ENCODE peak calls at places on chromosome 6, in six cellular contexts. One of them, this sample, is unnamed.

GRCh38 chr6:102114402-102114801 is 720.9 kb downstream of the GRIK2 start:
- DNase-seq in K562: no peak
- DNase-seq in GM12878: no peak
- DNase-seq in HepG2: peak; percentile 20
- DNase-seq in H1: no peak
- DNase-seq in SK-N-SH: no peak
- DNase-seq in this sample: no peak

GRCh38 chr6:50831216-50831615 is 12.5 kb downstream of the TFAP2B start:
- DNase-seq in K562: no peak
- DNase-seq in GM12878: no peak
- DNase-seq in HepG2: no peak
- DNase-seq in H1: no peak
- DNase-seq in SK-N-SH: no peak
- DNase-seq in this sample: no peak

GRCh38 chr6:166206066-166206465 is 38.4 kb upstream of the TBXT start:
- DNase-seq in K562: no peak
- DNase-seq in GM12878: no peak
- DNase-seq in HepG2: no peak
- DNase-seq in H1: no peak
- DNase-seq in SK-N-SH: no peak
- DNase-seq in this sample: no peak

GRCh38 chr6:40629463-40629862 is 42.3 kb upstream of the LRFN2 start:
- DNase-seq in K562: no peak
- DNase-seq in GM12878: no peak
- DNase-seq in HepG2: no peak
- DNase-seq in H1: no peak
- DNase-seq in SK-N-SH: no peak
- DNase-seq in this sample: no peak

GRCh38 chr6:81788748-81789147 is 36.3 kb upstream of the TENT5A start:
- DNase-seq in K562: no peak
- DNase-seq in GM12878: no peak
- DNase-seq in HepG2: peak; percentile 36
- DNase-seq in H1: no peak
- DNase-seq in SK-N-SH: no peak
- DNase-seq in this sample: no peak

GRCh38 chr6:20464041-20464440 is 62.4 kb downstream of the E2F3 start:
- DNase-seq in K562: no peak
- DNase-seq in GM12878: no peak
- DNase-seq in HepG2: no peak
- DNase-seq in H1: no peak
- DNase-seq in SK-N-SH: no peak
- DNase-seq in this sample: no peak

GRCh38 chr6:157494132-157494705 is 113.2 kb downstream of the ZDHHC14 start:
- DNase-seq in K562: no peak
- DNase-seq in GM12878: no peak
- DNase-seq in HepG2: no peak
- DNase-seq in H1: no peak
- DNase-seq in SK-N-SH: no peak
- DNase-seq in this sample: no peak

GRCh38 chr6:160060920-160061447 is 60.6 kb upstream of the SLC22A1 start:
- DNase-seq in K562: no peak
- DNase-seq in GM12878: no peak
- DNase-seq in HepG2: no peak
- DNase-seq in H1: no peak
- DNase-seq in SK-N-SH: no peak
- DNase-seq in this sample: no peak

GRCh38 chr6:56772737-56773184 is 130.1 kb upstream of the DST start:
- DNase-seq in K562: no peak
- DNase-seq in GM12878: no peak
- DNase-seq in HepG2: no peak
- DNase-seq in H1: no peak
- DNase-seq in SK-N-SH: no peak
- DNase-seq in this sample: no peak

GRCh38 chr6:116412270-116412669 is 41.5 kb downstream of the DSE start:
- DNase-seq in K562: no peak
- DNase-seq in GM12878: no peak
- DNase-seq in HepG2: no peak
- DNase-seq in H1: no peak
- DNase-seq in SK-N-SH: no peak
- DNase-seq in this sample: no peak

GRCh38 chr6:140393665-140394064 is 1019.2 kb upstream of the CITED2 start:
- DNase-seq in K562: no peak
- DNase-seq in GM12878: no peak
- DNase-seq in HepG2: no peak
- DNase-seq in H1: no peak
- DNase-seq in SK-N-SH: no peak
- DNase-seq in this sample: no peak

GRCh38 chr6:10730254-10730653 is 7.4 kb downstream of the TMEM14C start:
- DNase-seq in K562: no peak
- DNase-seq in GM12878: no peak
- DNase-seq in HepG2: no peak
- DNase-seq in H1: peak; percentile 14
- DNase-seq in SK-N-SH: no peak
- DNase-seq in this sample: peak; percentile 85

GRCh38 chr6:12572884-12573824 is 143.4 kb upstream of the PHACTR1 start:
- DNase-seq in K562: no peak
- DNase-seq in GM12878: no peak
- DNase-seq in HepG2: no peak
- DNase-seq in H1: no peak
- DNase-seq in SK-N-SH: no peak
- DNase-seq in this sample: no peak

GRCh38 chr6:54244430-54244829 is 63.8 kb upstream of the TINAG start:
- DNase-seq in K562: no peak
- DNase-seq in GM12878: no peak
- DNase-seq in HepG2: peak; percentile 18
- DNase-seq in H1: no peak
- DNase-seq in SK-N-SH: peak; percentile 3
- DNase-seq in this sample: no peak

GRCh38 chr6:125206389-125206788 is 52.8 kb downstream of the TPD52L1 start:
- DNase-seq in K562: no peak
- DNase-seq in GM12878: no peak
- DNase-seq in HepG2: no peak
- DNase-seq in H1: no peak
- DNase-seq in SK-N-SH: no peak
- DNase-seq in this sample: no peak

GRCh38 chr6:79812195-79812594 is 135.2 kb downstream of the ELOVL4 start:
- DNase-seq in K562: no peak
- DNase-seq in GM12878: no peak
- DNase-seq in HepG2: no peak
- DNase-seq in H1: no peak
- DNase-seq in SK-N-SH: no peak
- DNase-seq in this sample: no peak

GRCh38 chr6:167761794-167762258 is 64.9 kb upstream of the AFDN start:
- DNase-seq in K562: no peak
- DNase-seq in GM12878: no peak
- DNase-seq in HepG2: peak; percentile 73
- DNase-seq in H1: no peak
- DNase-seq in SK-N-SH: no peak
- DNase-seq in this sample: no peak

GRCh38 chr6:2876210-2877056 is 26.7 kb downstream of the SERPINB9 start:
- DNase-seq in K562: no peak
- DNase-seq in GM12878: no peak
- DNase-seq in HepG2: peak; percentile 100
- DNase-seq in H1: no peak
- DNase-seq in SK-N-SH: peak; percentile 79
- DNase-seq in this sample: no peak

GRCh38 chr6:2999005-2999620 is 581 bp upstream of the NQO2 start:
- DNase-seq in K562: no peak
- DNase-seq in GM12878: no peak
- DNase-seq in HepG2: peak; percentile 93
- DNase-seq in H1: no peak
- DNase-seq in SK-N-SH: no peak
- DNase-seq in this sample: peak; percentile 45

GRCh38 chr6:85360794-85361642 is 88.9 kb upstream of the NT5E start:
- DNase-seq in K562: no peak
- DNase-seq in GM12878: no peak
- DNase-seq in HepG2: peak; percentile 43
- DNase-seq in H1: no peak
- DNase-seq in SK-N-SH: no peak
- DNase-seq in this sample: no peak

GRCh38 chr6:43842231-43842794 is 72.3 kb downstream of the VEGFA start:
- DNase-seq in K562: no peak
- DNase-seq in GM12878: no peak
- DNase-seq in HepG2: no peak
- DNase-seq in H1: no peak
- DNase-seq in SK-N-SH: no peak
- DNase-seq in this sample: no peak

GRCh38 chr6:4860387-4860786 is 84.2 kb downstream of the CDYL start:
- DNase-seq in K562: no peak
- DNase-seq in GM12878: no peak
- DNase-seq in HepG2: no peak
- DNase-seq in H1: no peak
- DNase-seq in SK-N-SH: no peak
- DNase-seq in this sample: no peak

GRCh38 chr6:92806254-92806653 is 613.1 kb downstream of the EPHA7 start:
- DNase-seq in K562: no peak
- DNase-seq in GM12878: no peak
- DNase-seq in HepG2: no peak
- DNase-seq in H1: no peak
- DNase-seq in SK-N-SH: no peak
- DNase-seq in this sample: no peak

DNA sequence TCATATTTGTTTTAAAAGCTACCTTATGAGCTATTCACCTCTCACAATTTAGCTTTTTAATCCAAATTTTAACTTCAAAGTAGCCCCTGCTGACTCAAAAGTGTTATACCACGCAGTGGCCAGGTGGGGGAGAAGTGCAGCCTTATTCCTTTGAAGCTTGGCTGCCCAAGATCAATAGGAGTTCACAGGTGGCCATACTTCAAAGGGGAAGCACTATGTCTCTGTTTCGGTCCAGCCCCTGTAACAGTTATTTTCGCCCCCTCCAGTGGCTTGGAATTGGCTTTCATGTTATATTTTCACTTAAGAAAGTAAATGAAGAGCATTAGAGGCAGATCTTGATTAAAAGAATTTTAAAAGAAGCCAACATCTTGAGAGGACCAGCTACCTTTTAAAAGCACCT is 608.4 kb downstream of the EPHA7 start:
- DNase-seq in K562: peak; percentile 4
- DNase-seq in GM12878: peak; percentile 13
- DNase-seq in HepG2: peak; percentile 40
- DNase-seq in H1: peak; percentile 64
- DNase-seq in SK-N-SH: peak; percentile 47
- DNase-seq in this sample: peak; percentile 39
- TF ChIP-seq GABPA in K562: no peak
- TF ChIP-seq GABPA in GM12878: no peak
- TF ChIP-seq GABPA in HepG2: no peak
- TF ChIP-seq GABPA in H1: no peak
- TF ChIP-seq GABPA in SK-N-SH: no peak
- TF ChIP-seq GABPA in this sample: no peak

DNA sequence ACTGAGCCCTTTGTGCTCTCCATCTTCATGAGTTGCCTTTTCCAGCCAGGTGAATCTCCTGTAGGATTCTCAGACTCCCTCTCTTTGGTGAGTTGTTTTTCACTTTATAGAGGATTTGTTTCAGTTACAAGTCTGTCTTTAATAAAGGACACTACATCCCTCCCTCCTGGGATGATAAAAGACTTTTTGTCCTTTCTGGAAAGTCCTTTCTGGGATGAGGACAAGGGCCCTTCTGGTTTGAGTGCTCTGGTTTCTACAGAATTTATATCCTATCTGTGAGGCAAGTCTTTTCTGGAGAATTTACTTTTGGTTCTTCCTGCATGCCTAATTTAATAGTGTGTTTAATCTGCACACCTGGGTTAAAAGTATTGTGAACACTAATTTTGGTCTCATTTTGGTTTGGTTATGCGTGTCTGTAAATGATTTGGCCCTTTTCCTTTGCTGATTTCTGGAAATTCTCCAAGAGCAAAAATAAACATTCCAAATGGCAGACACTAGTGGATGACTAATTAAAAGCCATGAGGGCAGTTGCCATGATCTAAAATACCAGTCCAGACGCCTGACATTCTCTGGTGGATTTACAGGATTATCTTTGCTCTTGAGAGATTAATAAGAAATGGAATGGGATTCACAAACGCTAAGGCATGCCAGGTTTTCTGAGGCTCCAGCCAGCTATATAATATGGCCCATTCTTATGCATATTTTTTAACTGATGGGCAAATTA is 44.8 kb downstream of the TCP11 start:
- DNase-seq in K562: peak; percentile 5
- DNase-seq in GM12878: no peak
- DNase-seq in HepG2: peak; percentile 26
- DNase-seq in H1: no peak
- DNase-seq in SK-N-SH: peak; percentile 26
- DNase-seq in this sample: no peak
- TF ChIP-seq GABPA in K562: no peak
- TF ChIP-seq GABPA in GM12878: no peak
- TF ChIP-seq GABPA in HepG2: no peak
- TF ChIP-seq GABPA in H1: no peak
- TF ChIP-seq GABPA in SK-N-SH: no peak
- TF ChIP-seq GABPA in this sample: no peak

DNA sequence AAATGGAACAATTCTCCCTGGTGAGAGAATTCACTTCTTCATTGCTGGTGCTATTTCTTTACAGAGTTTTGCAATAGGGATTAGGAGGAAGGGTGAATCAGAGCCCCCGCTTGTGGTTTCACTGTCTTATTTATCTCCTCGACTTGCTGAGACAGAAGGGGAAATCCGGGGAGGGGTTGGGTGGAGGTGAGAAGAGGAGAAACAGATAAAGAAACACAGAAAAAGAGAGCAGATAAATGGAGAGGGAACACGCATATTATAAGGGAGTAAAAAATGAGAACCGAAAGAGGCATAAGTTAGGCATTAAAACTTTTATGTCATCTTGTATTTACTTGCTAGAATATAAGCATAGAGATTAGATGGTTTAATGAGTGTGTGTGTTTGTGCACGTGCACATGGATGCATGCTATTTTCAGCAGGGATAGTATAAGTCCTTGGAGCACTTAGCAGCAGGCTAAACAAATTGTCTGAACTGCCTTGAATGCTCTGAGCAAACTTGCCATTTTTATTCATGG is 105.0 kb downstream of the OLIG3 start:
- DNase-seq in K562: peak; percentile 10
- DNase-seq in GM12878: peak; percentile 51
- DNase-seq in HepG2: no peak
- DNase-seq in H1: no peak
- DNase-seq in SK-N-SH: no peak
- DNase-seq in this sample: peak; percentile 27
- TF ChIP-seq GABPA in K562: no peak
- TF ChIP-seq GABPA in GM12878: no peak
- TF ChIP-seq GABPA in HepG2: no peak
- TF ChIP-seq GABPA in H1: no peak
- TF ChIP-seq GABPA in SK-N-SH: no peak
- TF ChIP-seq GABPA in this sample: no peak

DNA sequence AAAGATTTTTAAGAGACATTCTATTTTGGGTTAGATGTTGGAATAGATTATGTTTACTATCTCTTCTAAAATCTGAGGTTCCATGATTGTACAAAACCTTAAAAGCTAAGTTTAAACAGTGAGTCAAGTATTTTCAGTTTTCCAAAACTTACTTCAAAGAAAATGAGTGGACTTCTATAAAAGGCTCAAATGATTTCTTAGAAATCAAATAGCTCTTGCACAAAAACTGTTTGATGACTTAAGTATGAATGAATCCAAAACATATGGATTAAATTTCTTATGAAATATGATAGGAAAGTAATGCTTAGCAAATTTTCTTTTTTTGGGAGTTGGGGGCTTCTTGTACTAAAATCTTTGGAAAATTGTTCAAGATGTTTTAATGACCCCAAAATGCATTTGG is 837.3 kb upstream of the SLC35B3 start:
- DNase-seq in K562: no peak
- DNase-seq in GM12878: no peak
- DNase-seq in HepG2: no peak
- DNase-seq in H1: no peak
- DNase-seq in SK-N-SH: no peak
- DNase-seq in this sample: no peak
- TF ChIP-seq GABPA in K562: no peak
- TF ChIP-seq GABPA in GM12878: no peak
- TF ChIP-seq GABPA in HepG2: no peak
- TF ChIP-seq GABPA in H1: no peak
- TF ChIP-seq GABPA in SK-N-SH: no peak
- TF ChIP-seq GABPA in this sample: no peak

GRCh38 chr6:34391023-34391485 is 1.4 kb downstream of the NUDT3 start:
- DNase-seq in K562: peak; percentile 36
- DNase-seq in GM12878: no peak
- DNase-seq in HepG2: peak; percentile 85
- DNase-seq in H1: no peak
- DNase-seq in SK-N-SH: peak; percentile 37
- DNase-seq in this sample: peak; percentile 67
- TF ChIP-seq GABPA in K562: no peak
- TF ChIP-seq GABPA in GM12878: no peak
- TF ChIP-seq GABPA in HepG2: no peak
- TF ChIP-seq GABPA in H1: no peak
- TF ChIP-seq GABPA in SK-N-SH: no peak
- TF ChIP-seq GABPA in this sample: no peak